ENCODE peak calls at places on chromosomes 5 and 9, in eight cellular contexts. F, Z, J, A, N, R, E and Y are unnamed samples.
A peak's percentile ranks its signal among the peaks of the same experiment; 100 is the strongest.

GRCh38 chr5:135606431-135606830 is 27.6 kb upstream of the CXCL14 start:
- DNase-seq in F (no peak), Z (no peak), J (no peak), A (no peak), N (no peak), R (no peak), E (no peak), Y (no peak)

GRCh38 chr5:134029156-134029555 is 24.4 kb upstream of the VDAC1 start:
- DNase-seq in F (no peak), Z (peak; percentile 88), J (peak; percentile 47), A (no peak), N (peak; percentile 92), R (peak; percentile 40), E (no peak), Y (peak; percentile 91)

GRCh38 chr5:179348011-179348530 is 2.8 kb upstream of the ADAMTS2 start:
- DNase-seq in F (no peak), Z (no peak), J (no peak), A (no peak), N (no peak), R (no peak), E (no peak), Y (no peak)

GRCh38 chr5:134248271-134248670 is 22.4 kb upstream of the PPP2CA start:
- DNase-seq in F (no peak), Z (no peak), J (no peak), A (no peak), N (peak; percentile 35), R (no peak), E (no peak), Y (no peak)

GRCh38 chr5:54743997-54744788 is 226.6 kb downstream of the SNX18 start:
- DNase-seq in F (peak; percentile 33), Z (peak; percentile 87), J (peak; percentile 69), A (no peak), N (peak; percentile 94), R (no peak), E (peak; percentile 68), Y (peak; percentile 92)

GRCh38 chr9:88106492-88106891 is 31.8 kb downstream of the SPATA31C2 start:
- DNase-seq in F (no peak), Z (peak; percentile 13), J (no peak), A (no peak), N (peak; percentile 50), R (no peak), E (no peak), Y (no peak)

GRCh38 chr5:111863801-111864200 is 106.8 kb upstream of the NREP start:
- DNase-seq in F (no peak), Z (no peak), J (no peak), A (no peak), N (peak; percentile 20), R (no peak), E (no peak), Y (no peak)

GRCh38 chr9:4962085-4962484 is 23.0 kb upstream of the JAK2 start:
- DNase-seq in F (no peak), Z (no peak), J (no peak), A (no peak), N (peak; percentile 16), R (no peak), E (no peak), Y (no peak)

GRCh38 chr9:135330307-135330631 is 149.3 kb upstream of the PPP1R26 start:
- DNase-seq in F (no peak), Z (no peak), J (no peak), A (no peak), N (no peak), R (no peak), E (no peak), Y (no peak)